ENCODE peak calls at places on chromosome 11, in ten cellular contexts. I is endothelial cell of umbilical vein, J is heart right ventricle, S is A549, C is GM23338, D is neural progenitor cell, P is right lobe of liver, B is pancreas, L is transverse colon, Z is SK-N-SH. X is an unnamed sample. For H3K4me1, the result is how much of the 10 kb centered on the place peaks cover.

GRCh38 chr11:73055002-73055401 is 87.1 kb downstream of the FCHSD2 start:
- DNase-seq in B (no peak), S (no peak), I (no peak), C (no peak), L (no peak), J (no peak), D (no peak), P (no peak), Z (no peak), X (no peak)

GRCh38 chr11:5004429-5005274 is 10.0 kb downstream of the OR51L1 start:
- DNase-seq in L (peak), Z (peak), S (peak), P (peak), C (peak), I (peak), J (peak), B (peak), D (peak), X (peak)

GRCh38 chr11:65851083-65851579 is 6.8 kb downstream of the CFL1 start:
- DNase-seq in Z (peak), C (peak), B (no peak), P (no peak), L (no peak), I (no peak), D (peak), J (no peak), S (peak), X (no peak)

GRCh38 chr11:81071641-81072040 is 1630.8 kb upstream of the TENM4 start:
- DNase-seq in C (no peak), J (no peak), L (no peak), P (no peak), Z (no peak), S (no peak), B (no peak), D (no peak), I (no peak), X (no peak)

GRCh38 chr11:14906614-14907392 is 14.8 kb upstream of the CYP2R1 start:
- DNase-seq in J (no peak), I (no peak), Z (peak), S (no peak), D (no peak), L (no peak), P (no peak), C (no peak), B (no peak), X (no peak)

GRCh38 chr11:108669261-108669660 is 4.4 kb downstream of the DDX10 start:
- DNase-seq in C (no peak), I (no peak), B (no peak), Z (no peak), L (no peak), S (no peak), D (no peak), P (no peak), J (no peak), X (no peak)

GRCh38 chr11:116931206-116931953 is 94.0 kb upstream of the APOA1 start:
- DNase-seq in B (no peak), P (no peak), S (peak), I (peak), D (no peak), L (no peak), C (peak), J (no peak), Z (no peak), X (no peak)

GRCh38 chr11:67700548-67701262 is 26.3 kb upstream of the ALDH3B2 start:
- DNase-seq in D (peak), J (no peak), S (no peak), Z (no peak), L (no peak), C (no peak), P (no peak), I (no peak), B (no peak), X (no peak)

GRCh38 chr11:35487532-35488078 is 37.8 kb downstream of the PAMR1 start:
- DNase-seq in C (peak), L (no peak), Z (peak), J (no peak), S (peak), I (peak), P (no peak), B (peak), D (peak), X (peak)

GRCh38 chr11:12170501-12170900 is 60.1 kb downstream of the MICAL2 start:
- DNase-seq in B (no peak), L (no peak), P (no peak), I (no peak), S (no peak), D (no peak), Z (no peak), J (no peak), C (no peak), X (no peak)

GRCh38 chr11:119599864-119600593 is 129.0 kb downstream of the NECTIN1 start:
- DNase-seq in D (no peak), Z (no peak), C (no peak), J (no peak), P (no peak), L (no peak), S (no peak), B (no peak), I (no peak), X (no peak)

GRCh38 chr11:119832132-119832531 is 103.1 kb upstream of the NECTIN1 start:
- DNase-seq in D (no peak), I (no peak), S (no peak), J (no peak), B (no peak), P (no peak), C (no peak), Z (peak), L (no peak), X (no peak)

GRCh38 chr11:33696931-33697638 is 3.5 kb downstream of the C11orf91 start:
- DNase-seq in C (no peak), L (no peak), D (no peak), S (no peak), I (no peak), Z (no peak), J (no peak), B (no peak), P (no peak), X (no peak)

GRCh38 chr11:9016916-9017642 is 13.3 kb upstream of the NRIP3 start:
- DNase-seq in C (no peak), D (peak), S (no peak), P (no peak), L (no peak), I (peak), Z (no peak), B (no peak), J (no peak), X (no peak)

GRCh38 chr11:45163956-45164575 is 17.6 kb downstream of the PRDM11 start:
- DNase-seq in Z (no peak), L (no peak), P (no peak), D (no peak), J (no peak), I (peak), S (no peak), C (no peak), B (no peak), X (no peak)

GRCh38 chr11:118434123-118434552 is 2.2 kb upstream of the KMT2A start:
- DNase-seq in L (no peak), B (no peak), Z (peak), D (no peak), C (peak), I (no peak), J (no peak), S (no peak), P (no peak), X (no peak)

GRCh38 chr11:14981507-14981906 is 9.4 kb upstream of the CALCA start:
- DNase-seq in L (no peak), S (no peak), D (no peak), J (no peak), I (no peak), P (no peak), Z (no peak), B (no peak), C (no peak), X (no peak)

GRCh38 chr11:8689726-8690255 is 7.2 kb downstream of the RPL27A start:
- DNase-seq in D (no peak), S (no peak), P (no peak), I (no peak), B (no peak), L (no peak), C (no peak), J (no peak), Z (no peak), X (no peak)

GRCh38 chr11:125448136-125448535 is 47.9 kb downstream of the FEZ1 start:
- DNase-seq in B (no peak), S (no peak), P (no peak), D (no peak), I (no peak), J (no peak), C (no peak), L (no peak), Z (no peak), X (peak)

GRCh38 chr11:123973816-123974215 is 3.8 kb downstream of the OR10S1 start:
- DNase-seq in S (no peak), C (no peak), D (no peak), Z (no peak), I (peak), B (no peak), J (no peak), L (no peak), P (no peak), X (peak)

GRCh38 chr11:2558861-2559526 is 114.2 kb downstream of the KCNQ1 start:
- DNase-seq in D (no peak), P (no peak), L (peak), I (no peak), J (no peak), Z (no peak), C (no peak), S (no peak), B (no peak), X (no peak)

GRCh38 chr11:66325140-66325754 is 8.4 kb upstream of the CD248 start:
- DNase-seq in P (no peak), S (no peak), B (no peak), Z (peak), C (no peak), L (no peak), I (no peak), J (no peak), D (no peak), X (no peak)

GRCh38 chr11:34830648-34831047 is 85.5 kb downstream of the APIP start:
- DNase-seq in B (no peak), P (no peak), L (no peak), I (no peak), C (no peak), Z (peak), D (no peak), S (no peak), J (peak), X (no peak)

DNA sequence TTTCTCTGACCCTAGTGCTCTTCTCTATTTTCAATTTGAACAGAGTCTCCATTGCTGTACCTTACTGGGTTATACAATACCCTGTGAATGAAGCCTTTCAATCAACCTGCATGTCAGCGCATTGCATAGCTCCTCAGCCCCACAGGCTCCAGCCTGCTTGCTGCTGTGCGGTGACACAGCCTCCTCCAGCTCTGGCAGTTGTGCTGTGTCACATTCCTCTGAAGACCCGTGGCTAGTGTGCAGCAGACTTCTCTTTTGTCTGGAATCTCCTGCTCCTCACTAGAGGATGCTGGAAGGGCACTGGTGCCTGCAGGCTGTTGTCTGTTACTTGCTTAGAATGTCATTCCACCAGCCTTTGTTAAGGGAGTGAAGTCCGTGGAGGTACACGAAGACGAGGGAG is 390.1 kb upstream of the B3GAT1 start:
- DNase-seq in L (no peak), D (peak), J (no peak), S (no peak), I (no peak), B (no peak), P (no peak), C (no peak), Z (peak), X (no peak)
- H3K4me1 ChIP-seq in L (under half), D (under half), J (under half), S (under half), I (under half), B (under half), P (under half), C (under half), Z (under half), X (under half)

DNA sequence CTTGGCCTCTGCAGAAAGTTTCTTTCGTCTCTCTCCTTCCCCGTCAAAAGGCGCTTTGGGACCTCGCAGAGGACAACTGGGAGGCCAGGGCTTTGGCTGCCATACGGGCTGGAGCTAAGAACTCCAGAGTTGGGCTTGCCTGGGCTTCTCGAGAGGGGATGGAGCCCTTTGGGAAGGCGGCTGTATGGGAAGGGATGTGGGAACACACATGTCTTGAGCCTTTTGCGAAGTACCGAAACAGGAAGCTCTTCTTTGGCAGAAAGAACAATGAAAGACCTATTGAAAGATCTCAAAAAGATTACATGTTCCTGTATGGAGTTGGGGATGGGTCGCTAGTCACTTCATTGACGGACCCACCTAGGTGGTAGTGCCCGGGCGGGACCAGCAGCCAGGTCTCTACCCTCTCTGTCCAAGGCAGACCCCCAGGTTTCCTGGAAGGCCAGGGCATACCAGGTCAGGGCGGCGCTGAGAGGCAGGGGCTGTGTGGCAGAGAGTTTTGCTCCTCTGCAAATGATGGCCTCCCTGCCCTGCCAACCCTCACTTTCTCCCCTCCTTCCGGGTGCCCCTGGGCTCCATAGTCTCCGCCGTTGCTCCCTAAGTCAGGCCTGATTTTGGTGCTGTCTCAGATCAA is 993 bp downstream of the ST14 start:
- DNase-seq in Z (no peak), P (no peak), L (no peak), J (no peak), D (peak), C (peak), B (no peak), S (no peak), I (no peak), X (no peak)
- H3K4me1 ChIP-seq in Z (under half), P (under half), L (under half), J (under half), D (under half), C (under half), B (under half), S (under half), I (under half), X (under half)

GRCh38 chr11:46686886-46687810 is 13.3 kb downstream of the ARHGAP1 start:
- DNase-seq in J (no peak), P (no peak), Z (no peak), L (no peak), I (no peak), D (no peak), C (no peak), B (no peak), S (no peak), X (no peak)

GRCh38 chr11:46692450-46692849 is 8.0 kb downstream of the ARHGAP1 start:
- DNase-seq in S (no peak), D (no peak), J (no peak), Z (no peak), C (no peak), L (no peak), P (no peak), I (no peak), B (no peak), X (no peak)

GRCh38 chr11:46694095-46694494 is 6.3 kb downstream of the ARHGAP1 start:
- DNase-seq in P (no peak), B (no peak), L (no peak), Z (no peak), C (no peak), S (no peak), I (no peak), J (no peak), D (no peak), X (no peak)

GRCh38 chr11:46693597-46694012 is 6.8 kb downstream of the ARHGAP1 start:
- DNase-seq in Z (no peak), C (no peak), B (no peak), L (no peak), S (no peak), P (no peak), D (no peak), J (no peak), I (no peak), X (no peak)

DNA sequence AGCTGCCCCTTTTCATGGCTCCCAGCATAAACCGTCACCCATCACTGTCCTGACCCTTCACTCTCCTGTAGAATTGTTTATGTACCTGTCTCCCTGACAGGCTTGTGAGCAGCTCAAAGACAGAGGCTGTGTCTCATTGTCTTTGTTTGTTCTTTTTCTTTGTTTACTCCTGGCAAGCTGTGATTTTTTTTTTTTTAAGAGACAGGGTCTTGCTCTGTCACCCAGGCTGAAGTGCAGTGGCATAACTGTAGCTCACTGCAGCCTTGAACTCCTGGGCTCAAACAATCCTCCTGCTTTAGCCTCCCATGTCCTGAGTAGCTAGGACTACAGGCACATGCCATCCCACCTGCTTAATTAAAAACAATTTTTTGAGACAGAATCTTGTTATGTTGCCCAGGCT is 9.7 kb downstream of the ARHGAP1 start:
- DNase-seq in S (no peak), D (no peak), C (no peak), L (no peak), P (no peak), B (no peak), Z (no peak), I (no peak), J (no peak), X (no peak)
- H3K4me1 ChIP-seq in S (under half), D (under half), C (under half), L (under half), P (under half), B (under half), Z (under half), I (under half), J (under half), X (under half)

GRCh38 chr11:64238076-64238475 is 2.8 kb upstream of the FKBP2 start:
- DNase-seq in B (no peak), Z (no peak), P (no peak), S (no peak), L (peak), I (no peak), D (no peak), C (no peak), J (no peak), X (no peak)
- H3K4me1 ChIP-seq in B (half or more), Z (under half), P (under half), S (under half), L (under half), I (under half), D (under half), C (under half), J (under half), X (under half)

DNA sequence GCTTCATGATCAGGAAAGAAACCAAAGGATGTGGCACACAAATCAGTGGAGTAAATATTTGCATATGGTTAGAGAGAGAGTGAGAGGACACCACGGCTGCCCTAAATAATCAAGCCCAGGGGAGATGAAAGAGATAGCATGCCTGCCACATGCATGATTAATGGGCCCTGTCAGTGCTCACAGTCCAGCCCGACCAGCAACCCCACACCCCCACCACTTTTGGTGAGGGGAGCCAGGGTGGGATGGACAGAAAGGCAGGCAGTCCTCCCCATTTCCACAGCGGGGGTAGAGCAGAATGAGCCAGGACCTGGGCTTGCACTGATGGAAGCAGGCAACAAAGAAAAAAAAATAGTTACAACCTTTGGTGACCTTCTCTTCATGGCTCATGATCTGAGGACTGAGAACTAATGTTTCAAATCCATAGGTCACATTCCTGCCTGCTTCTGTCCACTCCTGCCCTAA is 545.0 kb downstream of the ETS1 start:
- DNase-seq in J (no peak), D (no peak), P (no peak), B (no peak), Z (peak), S (no peak), L (no peak), I (no peak), C (no peak), X (no peak)
- H3K4me1 ChIP-seq in J (under half), D (under half), P (under half), B (under half), Z (under half), S (under half), L (under half), I (under half), C (under half), X (under half)

GRCh38 chr11:64560139-64560771 is 30.8 kb upstream of the SLC22A12 start:
- DNase-seq in P (no peak), J (no peak), B (no peak), I (no peak), L (peak), S (no peak), Z (no peak), D (no peak), C (no peak), X (no peak)
- H3K4me1 ChIP-seq in P (under half), J (under half), B (under half), I (under half), L (under half), S (under half), Z (under half), D (under half), C (under half), X (under half)

GRCh38 chr11:104654414-104654813 is 243.8 kb downstream of the CASP12 start:
- DNase-seq in L (no peak), P (no peak), D (no peak), I (no peak), C (no peak), B (no peak), S (no peak), Z (no peak), J (no peak), X (no peak)
- H3K4me1 ChIP-seq in L (under half), P (under half), D (under half), I (under half), C (under half), B (under half), S (under half), Z (under half), J (under half), X (under half)

X was measured in adipocyte.